ENCODE peak calls at places on chromosomes 12 and 14, in four cellular contexts. O, G, H and W are unnamed samples.

GRCh38 chr12:2967651-2968050 is 8.5 kb downstream of the TEAD4 start:
- DNase-seq in O (no peak), H (no peak), G (no peak), W (no peak)

GRCh38 chr14:93619176-93619793 is 169.0 kb downstream of the PRIMA1 start:
- DNase-seq in O (peak), H (peak), G (peak), W (no peak)

GRCh38 chr12:70646850-70647249 is 9.6 kb upstream of the PTPRB start:
- DNase-seq in O (no peak), G (no peak), H (no peak), W (no peak)

GRCh38 chr14:39426605-39427004 is 5.6 kb downstream of the FBXO33 start:
- DNase-seq in O (no peak), G (no peak), H (no peak), W (no peak)

GRCh38 chr12:94049718-94050117 is 98.7 kb upstream of the PLXNC1 start:
- DNase-seq in H (no peak), G (no peak), O (no peak), W (no peak)

GRCh38 chr12:114664661-114665320 is 19.2 kb downstream of the TBX3 start:
- DNase-seq in O (no peak), H (no peak), G (peak), W (no peak)

GRCh38 chr12:121328620-121329019 is 23.6 kb downstream of the ANAPC5 start:
- DNase-seq in H (no peak), G (no peak), O (no peak), W (no peak)

GRCh38 chr14:100072783-100073346 is 7.6 kb downstream of the EVL start:
- DNase-seq in G (no peak), O (peak), H (no peak), W (no peak)

GRCh38 chr12:47317182-47317915 is 237.6 kb upstream of the AMIGO2 start:
- DNase-seq in G (no peak), H (no peak), O (no peak), W (no peak)

GRCh38 chr14:105180598-105181528 is at the start of gene NUDT14:
- DNase-seq in H (peak), O (peak), G (peak), W (peak)

GRCh38 chr12:64610092-64610659 is at the start of gene RASSF3:
- DNase-seq in G (peak), H (peak), O (peak), W (peak)

GRCh38 chr14:64971890-64972785 is at the start of gene RAB15:
- DNase-seq in O (peak), G (peak), H (peak), W (peak)

GRCh38 chr12:109127533-109128242 is 11.3 kb downstream of the ACACB start:
- DNase-seq in G (no peak), H (no peak), O (no peak), W (no peak)

GRCh38 chr12:109624467-109624866 is 50.9 kb downstream of the MVK start:
- DNase-seq in H (no peak), O (no peak), G (no peak), W (no peak)

GRCh38 chr12:28963554-28963953 is 185.5 kb upstream of the FAR2 start:
- DNase-seq in O (no peak), H (no peak), G (peak), W (no peak)

GRCh38 chr12:114404451-114405198 is 1.3 kb downstream of the TBX5 start:
- DNase-seq in G (no peak), H (no peak), O (no peak), W (peak)

GRCh38 chr12:100503228-100503628 is 29.6 kb downstream of the NR1H4 start:
- DNase-seq in G (no peak), O (no peak), H (no peak), W (no peak)

GRCh38 chr14:48925184-48925583 is 661.0 kb downstream of the RPS29 start:
- DNase-seq in O (no peak), H (no peak), G (no peak), W (no peak)

GRCh38 chr14:53516261-53516774 is 363.2 kb upstream of the DDHD1 start:
- DNase-seq in G (no peak), O (no peak), H (no peak), W (no peak)

GRCh38 chr12:5191803-5192538 is 148.3 kb downstream of the KCNA5 start:
- DNase-seq in H (no peak), G (no peak), O (no peak), W (no peak)

GRCh38 chr12:1809606-1810140 is 10.7 kb upstream of the LRTM2 start:
- DNase-seq in O (no peak), G (no peak), H (no peak), W (peak)

GRCh38 chr12:41709463-41710285 is 435.0 kb downstream of the GXYLT1 start:
- DNase-seq in G (no peak), H (no peak), O (no peak), W (no peak)

GRCh38 chr12:119505001-119505400 is 88.6 kb upstream of the TMEM233 start:
- DNase-seq in H (no peak), G (no peak), O (no peak), W (no peak)

GRCh38 chr12:3752096-3752709 is 706 bp downstream of the CRACR2A start:
- DNase-seq in H (no peak), O (peak), G (no peak), W (peak)

GRCh38 chr12:9049520-9050133 is 60.3 kb downstream of the KLRG1 start:
- DNase-seq in G (peak), O (no peak), H (no peak), W (no peak)

GRCh38 chr14:90381011-90381790 is 15.6 kb upstream of the CALM1 start:
- DNase-seq in H (peak), G (peak), O (no peak), W (peak)

GRCh38 chr14:98959410-98959809 is 312.6 kb downstream of the BCL11B start:
- DNase-seq in H (no peak), O (no peak), G (no peak), W (no peak)